ENCODE peak calls at places on chromosomes 5 and 9, in five cellular contexts. A is prostate gland, B is IMR-90, I is uterus, C is adrenal gland. S is an unnamed sample.

GRCh38 chr9:5437254-5438216 is at the start of gene PLGRKT:
- DNase-seq in I (peak), C (peak), B (peak), A (peak), S (peak)

GRCh38 chr9:74358944-74359343 is 138.2 kb upstream of the RORB start:
- DNase-seq in I (no peak), C (no peak), B (no peak), A (no peak), S (no peak)

GRCh38 chr9:1087120-1087881 is 37.1 kb downstream of the DMRT2 start:
- DNase-seq in C (no peak), B (no peak), I (no peak), A (no peak), S (no peak)

GRCh38 chr9:129725841-129726251 is 27.0 kb downstream of the PTGES start:
- DNase-seq in C (no peak), B (peak), A (no peak), I (no peak), S (no peak)

GRCh38 chr9:23825700-23826099 is 340 bp downstream of the ELAVL2 start:
- DNase-seq in C (no peak), B (no peak), A (no peak), I (no peak), S (no peak)

GRCh38 chr5:134136221-134136631 is 21.7 kb downstream of the TCF7 start:
- DNase-seq in A (no peak), C (no peak), I (no peak), B (no peak), S (no peak)

GRCh38 chr5:116750626-116751188 is 176.1 kb upstream of the SEMA6A start:
- DNase-seq in A (no peak), I (no peak), C (no peak), B (no peak), S (no peak)

GRCh38 chr5:120604898-120605297 is 140.8 kb downstream of the PRR16 start:
- DNase-seq in B (peak), C (no peak), I (no peak), A (no peak), S (no peak)

GRCh38 chr9:19174127-19174921 is 47.0 kb upstream of the PLIN2 start:
- DNase-seq in C (peak), I (peak), B (peak), A (peak), S (peak)

GRCh38 chr5:72465601-72466563 is 41.3 kb downstream of the ZNF366 start:
- DNase-seq in I (no peak), B (peak), A (no peak), C (no peak), S (no peak)

GRCh38 chr5:127536687-127537086 is 19.2 kb downstream of the PRRC1 start:
- DNase-seq in C (no peak), I (no peak), A (no peak), B (peak), S (no peak)

GRCh38 chr5:95782166-95782565 is 40.4 kb downstream of the GLRX start:
- DNase-seq in C (no peak), A (no peak), I (no peak), B (no peak), S (no peak)

DNA sequence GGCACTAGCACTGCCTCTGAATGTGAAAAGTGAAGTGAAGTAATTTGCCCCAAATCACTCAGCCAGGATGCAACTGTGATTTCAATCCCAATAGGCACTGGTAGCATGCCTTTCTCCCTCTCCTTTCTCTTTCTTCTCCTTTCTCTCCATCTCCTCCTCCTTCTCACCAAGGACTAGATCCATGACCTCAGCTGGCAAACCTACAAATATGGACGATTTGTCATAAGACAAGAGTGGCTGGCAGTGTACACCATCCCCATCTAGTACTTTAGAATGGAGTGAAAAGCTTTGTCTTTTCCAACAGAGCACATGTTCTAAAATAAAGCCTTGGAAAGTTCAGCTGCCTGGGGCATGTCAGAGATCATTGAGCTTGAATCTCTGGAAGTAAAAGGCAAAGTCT is 574.7 kb upstream of the CLINT1 start:
- DNase-seq in B (no peak), A (no peak), C (no peak), I (no peak), S (no peak)
- H3K27ac ChIP-seq in B (no peak), A (no peak), C (no peak), I (no peak), S (no peak)

GRCh38 chr9:135885100-135885853 is 22.1 kb downstream of the CAMSAP1 start:
- DNase-seq in A (no peak), B (peak), C (no peak), I (no peak), S (no peak)
- H3K4me3 ChIP-seq in A (no peak), B (no peak), C (no peak), I (no peak), S (no peak)

GRCh38 chr9:124657526-124657925 is 113.6 kb downstream of the NR6A1 start:
- DNase-seq in C (no peak), I (no peak), A (no peak), B (no peak), S (no peak)

GRCh38 chr9:124658165-124659017 is 112.7 kb downstream of the NR6A1 start:
- DNase-seq in C (peak), A (peak), B (peak), I (peak), S (peak)

GRCh38 chr9:124660341-124660801 is 110.7 kb downstream of the NR6A1 start:
- DNase-seq in C (no peak), A (no peak), I (no peak), B (peak), S (no peak)

GRCh38 chr9:124661184-124661755 is 109.8 kb downstream of the NR6A1 start:
- DNase-seq in C (no peak), I (no peak), A (no peak), B (peak), S (no peak)

DNA sequence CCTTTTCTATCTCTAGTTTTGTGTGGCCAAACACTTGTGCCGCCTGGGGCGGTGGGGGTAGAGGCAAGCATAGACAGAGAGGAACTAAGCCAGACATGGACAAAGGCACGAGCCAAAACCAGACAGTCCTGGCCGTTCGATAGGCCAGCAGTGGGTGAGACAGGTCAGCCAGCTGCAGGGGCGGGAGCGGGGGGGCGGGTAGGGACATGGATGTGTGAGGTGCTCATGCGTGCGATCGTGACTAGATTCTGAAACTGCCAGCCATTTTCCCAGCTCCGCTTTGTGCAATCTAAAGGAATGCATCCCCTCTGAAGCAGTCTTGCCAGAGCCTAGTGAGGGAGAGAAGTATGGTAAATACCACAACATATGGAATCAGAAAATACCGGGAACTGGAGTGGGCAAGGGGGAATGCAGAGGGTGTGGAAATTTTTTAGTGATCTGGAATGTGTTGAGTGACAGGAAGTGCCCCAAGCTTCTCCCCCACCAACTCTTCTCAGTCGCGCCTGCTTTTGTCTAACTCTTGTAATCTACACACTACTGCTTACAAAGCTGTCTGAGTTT is 111.9 kb downstream of the NR6A1 start:
- DNase-seq in I (peak), C (peak), A (peak), B (peak), S (peak)
- TF ChIP-seq POLR2A in I (no peak), C (peak), A (no peak), B (peak), S (no peak)

GRCh38 chr5:153982206-153982605 is 56.5 kb downstream of the FAM114A2 start:
- DNase-seq in A (no peak), I (no peak), B (no peak), C (no peak), S (no peak)
- H3K27ac ChIP-seq in A (no peak), I (no peak), B (no peak), C (no peak), S (no peak)

GRCh38 chr5:10306114-10306513 is 1.6 kb downstream of the CMBL start:
- DNase-seq in B (no peak), C (no peak), I (no peak), A (no peak), S (no peak)
- H3K4me3 ChIP-seq in B (no peak), C (no peak), I (no peak), A (no peak), S (peak)

DNA sequence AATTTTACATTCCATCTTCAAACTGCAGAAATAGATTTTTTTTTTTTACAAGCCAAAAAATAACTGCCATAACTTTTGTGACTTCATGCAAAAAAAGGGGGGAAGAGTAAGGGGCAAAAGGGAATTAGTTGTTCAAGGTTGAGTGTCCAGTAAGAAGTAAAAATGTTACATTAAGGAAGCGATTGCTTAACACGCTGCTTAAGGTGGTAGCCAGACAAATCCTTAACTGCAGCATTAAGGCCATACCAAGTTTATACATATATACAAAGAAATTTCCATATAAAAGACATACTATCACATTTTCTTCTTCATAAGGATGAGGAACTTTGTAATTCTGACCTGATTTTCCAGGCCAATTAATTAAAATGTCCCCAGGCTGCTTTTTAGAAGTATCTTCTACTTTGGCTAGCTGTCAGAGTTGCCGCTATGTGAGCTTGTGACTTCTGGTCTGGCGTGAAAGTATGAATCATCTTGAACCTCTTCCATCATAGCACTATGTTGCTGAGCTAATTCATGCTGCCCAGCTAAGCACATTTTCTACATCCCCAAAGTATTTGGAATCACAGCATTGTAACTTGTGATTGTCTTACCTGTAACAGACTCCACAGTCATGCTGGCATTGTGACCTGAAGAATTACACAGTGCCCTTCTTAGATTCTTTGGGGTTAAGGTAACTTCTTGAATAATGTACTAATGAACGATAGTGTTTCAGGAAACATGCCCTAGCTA is 40.0 kb downstream of the G3BP1 start:
- DNase-seq in I (no peak), A (no peak), B (peak), C (no peak), S (peak)
- TF ChIP-seq POLR2A in I (no peak), A (no peak), B (no peak), C (no peak), S (no peak)

GRCh38 chr9:12289711-12290110 is 403.5 kb upstream of the TYRP1 start:
- DNase-seq in A (no peak), B (no peak), C (no peak), I (no peak), S (no peak)
- H3K27ac ChIP-seq in A (no peak), B (no peak), C (no peak), I (no peak), S (no peak)

GRCh38 chr9:111034146-111034545 is 4.1 kb downstream of the LPAR1 start:
- DNase-seq in A (no peak), I (no peak), B (peak), C (no peak), S (no peak)
- H3K4me3 ChIP-seq in A (no peak), I (no peak), B (no peak), C (no peak), S (no peak)

GRCh38 chr9:112174965-112175795 is at the start of gene SUSD1:
- DNase-seq in C (peak), B (no peak), I (peak), A (no peak), S (no peak)
- TF ChIP-seq POLR2A in C (peak), B (no peak), I (no peak), A (no peak), S (no peak)

S was measured in gastrocnemius medialis.